ENCODE peak calls at places on chromosomes 3 and 15, in eight cellular contexts. X is fibroblast of lung, J is colonic mucosa, C is lower lobe of right lung, W is right lobe of liver, Z is fibroblast of pulmonary artery, Y is GM06990, N is fibroblast of mammary gland. G is an unnamed sample.

GRCh38 chr3:43978708-43979107 is 263.0 kb upstream of the TOPAZ1 start:
- DNase-seq in Y (no peak), J (no peak), X (no peak), W (no peak), C (no peak), N (no peak), Z (no peak), G (no peak)

GRCh38 chr15:45522931-45523331 is 376 bp upstream of the SLC30A4 start:
- DNase-seq in Z (peak), J (no peak), N (peak), W (no peak), Y (no peak), C (no peak), X (peak), G (peak)

GRCh38 chr15:42101861-42102260 is 7.5 kb upstream of the PLA2G4D start:
- DNase-seq in N (peak), W (no peak), Z (no peak), C (no peak), J (no peak), X (no peak), Y (no peak), G (no peak)

GRCh38 chr3:188217011-188217463 is 63.1 kb downstream of the LPP start:
- DNase-seq in Z (no peak), J (no peak), X (no peak), C (no peak), N (no peak), W (no peak), Y (no peak), G (no peak)

GRCh38 chr3:128276577-128277183 is 123.4 kb downstream of the EEFSEC start:
- DNase-seq in X (no peak), W (no peak), N (no peak), C (no peak), J (no peak), Z (no peak), Y (no peak), G (no peak)

GRCh38 chr15:74725241-74725774 is at the start of gene CYP1A1:
- DNase-seq in X (no peak), W (peak), Y (no peak), Z (no peak), J (peak), N (no peak), C (peak), G (peak)

GRCh38 chr3:169869484-169870304 is at the start of gene LRRC31:
- DNase-seq in J (peak), N (no peak), W (no peak), C (no peak), Z (no peak), X (no peak), Y (no peak), G (no peak)

GRCh38 chr15:72284781-72285180 is 12.4 kb upstream of the PARP6 start:
- DNase-seq in J (no peak), C (no peak), W (no peak), N (peak), Z (no peak), Y (no peak), X (no peak), G (no peak)

GRCh38 chr3:170753421-170754344 is 116.3 kb downstream of the RPL22L1 start:
- DNase-seq in J (no peak), C (no peak), Y (no peak), W (no peak), Z (peak), N (peak), X (peak), G (no peak)

GRCh38 chr3:89107461-89108035 is at the start of gene EPHA3:
- DNase-seq in Z (peak), Y (peak), W (peak), J (peak), X (peak), N (peak), C (peak), G (peak)

GRCh38 chr3:62287528-62287927 is 85.8 kb downstream of the FEZF2 start:
- DNase-seq in Y (no peak), N (no peak), C (no peak), X (no peak), J (no peak), Z (no peak), W (no peak), G (no peak)

GRCh38 chr3:60017631-60018030 is 967.8 kb upstream of the CFAP20DC start:
- DNase-seq in C (no peak), X (peak), Y (peak), W (no peak), N (peak), Z (no peak), J (no peak), G (peak)

GRCh38 chr3:105781871-105782270 is 86.9 kb downstream of the CBLB start:
- DNase-seq in J (no peak), Z (peak), Y (no peak), W (no peak), N (peak), C (no peak), X (no peak), G (no peak)

GRCh38 chr3:110254591-110254990 is 817.0 kb upstream of the NECTIN3 start:
- DNase-seq in Y (no peak), Z (no peak), X (no peak), N (no peak), W (no peak), J (no peak), C (no peak), G (no peak)

GRCh38 chr3:193589616-193590015 is 3.4 kb upstream of the OPA1 start:
- DNase-seq in Z (no peak), N (no peak), X (no peak), J (no peak), C (no peak), W (no peak), Y (no peak), G (no peak)

GRCh38 chr15:34812369-34812768 is 17.0 kb upstream of the ACTC1 start:
- DNase-seq in Z (peak), Y (no peak), N (peak), X (peak), J (no peak), C (no peak), W (no peak), G (peak)

GRCh38 chr3:172125963-172126403 is 86.6 kb downstream of the FNDC3B start:
- DNase-seq in Z (peak), Y (no peak), N (peak), X (peak), C (peak), J (peak), W (no peak), G (no peak)

GRCh38 chr3:75188937-75189336 is 475.2 kb upstream of the FRG2C start:
- DNase-seq in J (no peak), Y (no peak), N (no peak), Z (no peak), W (no peak), C (no peak), X (no peak), G (no peak)

GRCh38 chr3:75192065-75192658 is 472.0 kb upstream of the FRG2C start:
- DNase-seq in C (no peak), Z (peak), W (peak), X (peak), J (peak), Y (no peak), N (peak), G (peak)
- TF ChIP-seq CTCF in C (peak), Z (peak), W (peak), X (peak), J (peak), Y (peak), N (peak), G (peak)

GRCh38 chr15:63191895-63192603 is 2.6 kb downstream of the RAB8B start:
- DNase-seq in Z (no peak), W (no peak), X (no peak), Y (peak), N (no peak), J (no peak), C (no peak), G (peak)
- H3K4me3 ChIP-seq in Z (no peak), W (no peak), X (peak), Y (peak), N (no peak), J (no peak), C (peak), G (peak)

GRCh38 chr3:126261037-126261436 is 80.7 kb upstream of the ALDH1L1 start:
- DNase-seq in W (peak), Y (no peak), N (peak), J (peak), C (no peak), Z (peak), X (peak), G (no peak)
- TF ChIP-seq CTCF in W (no peak), Y (no peak), N (no peak), J (no peak), C (no peak), Z (no peak), X (peak), G (no peak)

GRCh38 chr3:122258757-122259371 is 66.2 kb upstream of the CSTA start:
- DNase-seq in C (peak), Y (peak), N (peak), W (peak), Z (peak), X (peak), J (peak), G (peak)
- H3K4me3 ChIP-seq in C (no peak), Y (no peak), N (no peak), W (no peak), Z (no peak), X (no peak), J (no peak), G (no peak)

DNA sequence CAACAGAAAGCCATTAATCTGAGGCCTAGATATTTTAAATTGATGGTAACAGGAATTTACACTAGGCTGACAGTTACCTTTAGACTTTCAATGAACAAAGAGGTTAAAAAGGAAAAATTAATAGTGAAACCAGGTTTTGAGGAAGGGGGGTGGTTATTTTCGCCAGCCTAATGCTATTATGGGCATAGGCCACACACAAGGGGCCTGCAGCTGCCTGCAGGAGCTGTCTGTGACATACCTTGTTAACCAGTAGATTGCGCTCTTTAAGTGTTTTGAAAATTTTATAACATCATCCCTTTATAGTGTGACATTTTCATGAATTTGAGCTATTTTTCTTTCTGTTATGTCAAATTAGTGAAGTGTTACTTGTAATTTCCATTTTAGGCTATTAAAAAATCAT is 48.6 kb upstream of the SEC22A start:
- DNase-seq in N (no peak), X (no peak), Y (peak), Z (no peak), J (no peak), C (no peak), W (no peak), G (no peak)
- TF ChIP-seq CTCF in N (no peak), X (no peak), Y (no peak), Z (no peak), J (no peak), C (no peak), W (no peak), G (no peak)

G was measured in GM12865.